ENCODE peak calls at places on chromosomes 16 and 17, in six cellular contexts. N is tibial nerve, B is left ventricle myocardium inferior, W is SK-N-SH, P is testis, I is IMR-90. V is an unnamed sample.

GRCh38 chr17:40063915-40064531 is 1.3 kb downstream of the THRA start:
- DNase-seq in N (no peak), B (no peak), W (no peak), P (no peak), I (no peak), V (no peak)

GRCh38 chr17:2396568-2397246 is 4.2 kb downstream of the MNT start:
- DNase-seq in N (peak; percentile 91), B (peak; percentile 94), W (peak; percentile 81), P (peak; percentile 96), I (peak; percentile 98), V (peak; percentile 93)

GRCh38 chr16:66569827-66570405 is 3.7 kb downstream of the CMTM1 start:
- DNase-seq in N (no peak), B (no peak), W (no peak), P (no peak), I (peak; percentile 81), V (no peak)

GRCh38 chr17:42315402-42316156 is 27.3 kb downstream of the STAT5A start:
- DNase-seq in N (no peak), B (no peak), W (no peak), P (no peak), I (no peak), V (no peak)

GRCh38 chr16:51450913-51451312 is 299.8 kb upstream of the SALL1 start:
- DNase-seq in N (no peak), B (no peak), W (no peak), P (no peak), I (no peak), V (no peak)

GRCh38 chr17:75848523-75849303 is 4.5 kb upstream of the UNC13D start:
- DNase-seq in N (peak; percentile 67), B (peak; percentile 65), W (peak; percentile 73), P (peak; percentile 91), I (peak; percentile 32), V (peak; percentile 80)

GRCh38 chr17:78416311-78416711 is 37.9 kb downstream of the PGS1 start:
- DNase-seq in N (no peak), B (no peak), W (no peak), P (no peak), I (peak; percentile 16), V (no peak)

GRCh38 chr16:63361032-63361624 is 1324.9 kb upstream of the CDH8 start:
- DNase-seq in N (no peak), B (no peak), W (peak; percentile 30), P (peak; percentile 17), I (peak; percentile 66), V (no peak)

GRCh38 chr16:1537138-1537577 is 3.7 kb downstream of the TMEM204 start:
- DNase-seq in N (no peak), B (no peak), W (no peak), P (no peak), I (no peak), V (no peak)

GRCh38 chr16:31458073-31458834 is 1.0 kb upstream of the ARMC5 start:
- DNase-seq in N (no peak), B (no peak), W (peak; percentile 58), P (peak; percentile 51), I (peak; percentile 45), V (no peak)

GRCh38 chr16:46729326-46729995 is 18.7 kb downstream of the MYLK3 start:
- DNase-seq in N (no peak), B (no peak), W (no peak), P (peak; percentile 9), I (no peak), V (no peak)

GRCh38 chr17:4365628-4366311 is 705 bp downstream of the UBE2G1 start:
- DNase-seq in N (no peak), B (peak; percentile 37), W (peak; percentile 76), P (peak; percentile 65), I (no peak), V (peak; percentile 34)

GRCh38 chr16:83586036-83586810 is 221.6 kb upstream of the HSBP1 start:
- DNase-seq in N (no peak), B (no peak), W (no peak), P (no peak), I (no peak), V (no peak)

GRCh38 chr17:45050680-45051059 is 762 bp downstream of the DCAKD start:
- DNase-seq in N (no peak), B (no peak), W (peak; percentile 56), P (no peak), I (peak; percentile 28), V (no peak)

GRCh38 chr17:2945299-2945698 is 118.1 kb downstream of the OR1D5 start:
- DNase-seq in N (no peak), B (no peak), W (no peak), P (no peak), I (no peak), V (no peak)

GRCh38 chr17:229130-229944 is 47.9 kb upstream of the DOC2B start:
- DNase-seq in N (no peak), B (peak; percentile 7), W (no peak), P (no peak), I (peak; percentile 1), V (no peak)

GRCh38 chr17:68507581-68507980 is 4.6 kb upstream of the PRKAR1A start:
- DNase-seq in N (no peak), B (no peak), W (no peak), P (no peak), I (no peak), V (no peak)

GRCh38 chr17:31780436-31780835 is 78.6 kb downstream of the COPRS start:
- DNase-seq in N (no peak), B (no peak), W (no peak), P (no peak), I (no peak), V (no peak)

GRCh38 chr16:892006-892405 is 78.8 kb downstream of the LMF1 start:
- DNase-seq in N (no peak), B (no peak), W (no peak), P (no peak), I (no peak), V (no peak)

GRCh38 chr16:15777533-15778203 is 79.2 kb downstream of the MYH11 start:
- DNase-seq in N (no peak), B (no peak), W (peak; percentile 32), P (peak; percentile 58), I (peak; percentile 61), V (peak; percentile 10)

GRCh38 chr16:83810906-83811305 is 3.1 kb downstream of the HSBP1 start:
- DNase-seq in N (no peak), B (no peak), W (no peak), P (no peak), I (no peak), V (no peak)

GRCh38 chr17:8925141-8925540 is 40.4 kb downstream of the PIK3R5 start:
- DNase-seq in N (no peak), B (no peak), W (no peak), P (no peak), I (no peak), V (no peak)

GRCh38 chr17:8928347-8928746 is 37.2 kb downstream of the PIK3R5 start:
- DNase-seq in N (no peak), B (no peak), W (no peak), P (no peak), I (no peak), V (no peak)

GRCh38 chr17:8925808-8926207 is 39.7 kb downstream of the PIK3R5 start:
- DNase-seq in N (no peak), B (no peak), W (no peak), P (no peak), I (no peak), V (no peak)

GRCh38 chr17:8924595-8924994 is 40.9 kb downstream of the PIK3R5 start:
- DNase-seq in N (no peak), B (no peak), W (no peak), P (no peak), I (no peak), V (no peak)

DNA sequence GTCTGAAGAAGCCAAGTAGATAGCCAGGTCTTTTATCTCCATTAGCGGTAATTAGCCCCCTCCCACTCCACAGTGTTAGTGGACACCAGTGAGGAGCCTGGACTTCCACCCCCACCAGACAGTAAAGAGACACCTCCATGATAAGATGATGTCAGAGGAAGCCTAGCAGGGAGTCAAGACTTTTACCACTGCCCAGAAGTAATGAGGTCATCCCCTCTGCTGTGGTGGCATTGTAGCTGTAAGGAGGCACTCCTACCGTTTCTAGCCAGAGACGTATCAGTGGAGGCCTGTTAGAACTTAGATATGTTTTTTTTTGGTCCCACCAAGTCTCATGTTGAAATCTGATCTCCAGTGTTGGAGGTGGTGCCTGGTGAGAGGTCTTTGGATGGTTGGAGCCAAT is 38.1 kb downstream of the PIK3R5 start:
- DNase-seq in N (no peak), B (no peak), W (no peak), P (no peak), I (no peak), V (no peak)
- H3K9me3 ChIP-seq in N (peaks cover 6% of the 10 kb centered on the region), B (peaks cover 42% of the 10 kb centered on the region), W (peaks cover 14% of the 10 kb centered on the region), P (no peaks in the 10 kb centered on the region), I (peaks cover 17% of the 10 kb centered on the region), V (no peaks in the 10 kb centered on the region)

GRCh38 chr16:81094771-81095251 is 1.4 kb downstream of the GCSH start:
- DNase-seq in N (no peak), B (no peak), W (no peak), P (peak; percentile 36), I (peak; percentile 16), V (no peak)
- H3K4me3 ChIP-seq in N (peak overlapping the region; percentile 82), B (peak overlapping the region; percentile 97), W (peak overlapping the region; percentile 93), P (no peak overlapping the region), I (no peak overlapping the region), V (no peak overlapping the region)

GRCh38 chr16:85826686-85827247 is 27.3 kb downstream of the COX4I1 start:
- DNase-seq in N (no peak), B (no peak), W (no peak), P (no peak), I (no peak), V (no peak)
- H3K27me3 ChIP-seq in N (no peaks in the 10 kb centered on the region), B (peaks cover 73% of the 10 kb centered on the region), W (peaks cover 71% of the 10 kb centered on the region), P (no peaks in the 10 kb centered on the region), I (peaks cover 38% of the 10 kb centered on the region), V (peaks cover 5% of the 10 kb centered on the region)

GRCh38 chr16:3408561-3409197 is 7.7 kb downstream of the ZNF174 start:
- DNase-seq in N (no peak), B (no peak), W (no peak), P (no peak), I (no peak), V (no peak)
- H3K9me3 ChIP-seq in N (peaks cover 17% of the 10 kb centered on the region), B (peaks cover 94% of the 10 kb centered on the region), W (peaks cover 37% of the 10 kb centered on the region), P (peaks cover 3% of the 10 kb centered on the region), I (peaks cover 73% of the 10 kb centered on the region), V (peaks cover 12% of the 10 kb centered on the region)

V was measured in prostate gland.